ENCODE peak calls at places on chromosomes 1 and 21, in eight cellular contexts. H is ovary, A is upper lobe of left lung, S is adrenal gland, I is esophagus squamous epithelium, U is transverse colon, N is Peyer's patch, P is IMR-90. J is an unnamed sample.

GRCh38 chr1:192544983-192545393 is 30.6 kb upstream of the RGS1 start:
- DNase-seq in U (no peak), P (peak; percentile 59), N (no peak), I (no peak), S (no peak), A (no peak), H (no peak), J (no peak)

GRCh38 chr1:64323054-64323453 is 119.6 kb downstream of the UBE2U start:
- DNase-seq in A (no peak), S (no peak), P (no peak), I (no peak), U (no peak), H (no peak), N (no peak), J (no peak)

GRCh38 chr1:210074904-210075303 is 136.9 kb downstream of the SYT14 start:
- DNase-seq in S (no peak), U (no peak), H (no peak), A (no peak), N (no peak), P (no peak), I (no peak), J (no peak)

GRCh38 chr1:7471836-7472235 is 299.3 kb upstream of the VAMP3 start:
- DNase-seq in I (no peak), U (no peak), N (no peak), H (no peak), P (peak; percentile 84), A (peak; percentile 57), S (no peak), J (no peak)

GRCh38 chr21:32529679-32530078 is 55.6 kb downstream of the TCP10L start:
- DNase-seq in I (no peak), A (no peak), P (no peak), N (no peak), S (no peak), U (no peak), H (no peak), J (no peak)

GRCh38 chr1:203057831-203058673 is 27.8 kb downstream of the MYOG start:
- DNase-seq in S (no peak), N (no peak), U (no peak), H (no peak), I (no peak), A (no peak), P (peak; percentile 42), J (no peak)

GRCh38 chr21:44919111-44919912 is 1.4 kb downstream of the ITGB2 start:
- DNase-seq in U (no peak), N (no peak), S (no peak), I (no peak), H (peak; percentile 12), P (no peak), A (peak; percentile 61), J (no peak)

GRCh38 chr1:147243228-147243685 is 773 bp downstream of the CHD1L start:
- DNase-seq in U (peak; percentile 41), H (peak; percentile 42), N (peak; percentile 58), S (no peak), P (peak; percentile 86), A (no peak), I (no peak), J (no peak)

GRCh38 chr1:212402876-212403275 is 11.8 kb downstream of the PACC1 start:
- DNase-seq in H (no peak), P (no peak), U (no peak), N (no peak), I (no peak), A (no peak), S (no peak), J (no peak)

GRCh38 chr1:106278706-106279105 is 777.8 kb upstream of the PRMT6 start:
- DNase-seq in I (no peak), S (no peak), A (no peak), P (no peak), N (no peak), U (no peak), H (no peak), J (no peak)

GRCh38 chr1:109650609-109651008 is 5.3 kb upstream of the GSTM4 start:
- DNase-seq in I (no peak), U (no peak), A (no peak), H (no peak), P (peak; percentile 40), N (no peak), S (no peak), J (no peak)

GRCh38 chr1:43930949-43931275 is 2.7 kb upstream of the ARTN start:
- DNase-seq in N (no peak), P (no peak), S (no peak), A (no peak), H (no peak), I (no peak), U (no peak), J (no peak)

GRCh38 chr1:43653339-43653738 is 3.4 kb downstream of the KDM4A start:
- DNase-seq in U (no peak), S (no peak), P (peak; percentile 37), A (no peak), H (no peak), N (no peak), I (no peak), J (no peak)

GRCh38 chr1:15417365-15417934 is 7.8 kb downstream of the EFHD2 start:
- DNase-seq in N (peak; percentile 75), H (no peak), U (peak; percentile 80), P (peak; percentile 83), S (peak; percentile 60), A (peak; percentile 81), I (no peak), J (no peak)
- TF ChIP-seq POLR2A in N (no peak), H (no peak), U (no peak), P (no peak), S (no peak), A (no peak), I (no peak), J (no peak)

DNA sequence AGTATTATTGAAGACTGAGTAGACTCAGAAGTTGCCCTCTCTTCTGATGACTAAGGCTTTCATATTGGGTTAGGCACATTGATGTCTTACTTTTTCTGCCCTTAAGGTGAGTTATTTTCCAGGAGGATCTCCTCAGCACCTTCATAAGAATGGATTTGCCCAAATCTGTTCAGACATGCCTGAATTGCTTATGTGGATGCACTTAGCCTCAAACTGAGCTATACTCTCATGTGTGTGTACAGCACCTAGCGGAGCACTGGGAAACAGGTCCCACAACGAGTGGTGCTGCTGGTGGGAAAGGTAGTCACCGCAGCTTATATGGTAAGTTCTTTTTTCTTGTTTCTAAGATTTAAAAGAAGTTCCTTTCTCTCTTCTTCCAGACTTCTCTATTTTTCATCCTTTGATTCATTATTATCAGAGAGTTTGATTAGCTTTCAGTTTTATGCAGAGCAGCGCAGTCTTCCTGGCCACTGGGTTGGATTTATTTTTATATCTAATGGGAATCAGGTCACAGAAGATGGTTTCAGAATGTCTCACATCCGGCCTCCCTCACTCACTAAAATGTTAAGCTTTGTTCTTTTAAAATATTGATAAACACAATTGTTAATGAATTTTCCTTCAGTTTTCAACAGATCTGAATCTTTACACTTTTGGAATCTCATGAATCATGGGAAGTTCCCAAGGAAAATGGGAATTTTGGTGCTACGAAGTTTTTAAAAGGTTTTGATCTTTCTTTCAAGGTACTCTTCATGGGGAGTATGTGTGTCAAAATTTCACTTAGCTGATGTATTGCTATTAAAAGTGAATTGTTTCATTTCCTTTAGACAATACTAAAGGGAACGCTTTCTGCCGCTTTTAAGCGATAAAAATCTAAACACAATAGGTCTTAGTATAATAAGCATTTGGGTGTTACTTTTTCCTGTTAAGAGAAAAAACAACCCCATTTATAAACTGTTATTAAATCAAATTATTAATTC is 58.5 kb downstream of the EXTL2 start:
- DNase-seq in U (no peak), P (peak; percentile 18), H (no peak), N (no peak), S (no peak), A (no peak), I (no peak), J (no peak)
- H3K4me3 ChIP-seq in U (no peak overlapping the region), P (no peak overlapping the region), H (no peak overlapping the region), N (no peak overlapping the region), S (no peak overlapping the region), A (no peak overlapping the region), I (no peak overlapping the region), J (no peak overlapping the region)

DNA sequence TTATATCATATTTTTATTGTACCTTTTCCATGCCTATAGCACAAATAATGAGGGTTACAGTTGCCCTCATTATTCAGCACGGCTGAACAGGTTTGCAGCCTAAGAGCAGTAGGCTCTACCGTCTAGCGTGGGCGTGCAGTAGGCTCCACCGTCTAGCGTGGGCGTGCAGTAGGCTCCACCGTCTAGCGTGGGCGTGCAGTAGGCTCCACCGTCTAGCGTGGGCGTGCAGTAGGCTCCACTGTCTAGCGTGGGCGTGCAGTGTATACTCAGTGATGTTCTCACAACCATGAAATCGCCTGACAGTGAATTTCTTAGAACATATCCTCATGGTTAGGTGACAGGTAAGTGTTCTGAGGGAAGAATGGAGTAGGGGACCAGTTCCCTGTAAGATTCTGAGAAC is 84.9 kb downstream of the DYRK1A start:
- DNase-seq in N (no peak), I (no peak), U (no peak), A (no peak), S (no peak), P (no peak), H (no peak), J (no peak)
- H3K4me1 ChIP-seq in N (no peaks in the 10 kb centered on the region), I (peaks cover 6% of the 10 kb centered on the region), U (peaks cover 19% of the 10 kb centered on the region), A (peaks cover 43% of the 10 kb centered on the region), S (peaks cover 62% of the 10 kb centered on the region), P (peaks cover 17% of the 10 kb centered on the region), H (peaks cover 17% of the 10 kb centered on the region), J (peaks cover 31% of the 10 kb centered on the region)

DNA sequence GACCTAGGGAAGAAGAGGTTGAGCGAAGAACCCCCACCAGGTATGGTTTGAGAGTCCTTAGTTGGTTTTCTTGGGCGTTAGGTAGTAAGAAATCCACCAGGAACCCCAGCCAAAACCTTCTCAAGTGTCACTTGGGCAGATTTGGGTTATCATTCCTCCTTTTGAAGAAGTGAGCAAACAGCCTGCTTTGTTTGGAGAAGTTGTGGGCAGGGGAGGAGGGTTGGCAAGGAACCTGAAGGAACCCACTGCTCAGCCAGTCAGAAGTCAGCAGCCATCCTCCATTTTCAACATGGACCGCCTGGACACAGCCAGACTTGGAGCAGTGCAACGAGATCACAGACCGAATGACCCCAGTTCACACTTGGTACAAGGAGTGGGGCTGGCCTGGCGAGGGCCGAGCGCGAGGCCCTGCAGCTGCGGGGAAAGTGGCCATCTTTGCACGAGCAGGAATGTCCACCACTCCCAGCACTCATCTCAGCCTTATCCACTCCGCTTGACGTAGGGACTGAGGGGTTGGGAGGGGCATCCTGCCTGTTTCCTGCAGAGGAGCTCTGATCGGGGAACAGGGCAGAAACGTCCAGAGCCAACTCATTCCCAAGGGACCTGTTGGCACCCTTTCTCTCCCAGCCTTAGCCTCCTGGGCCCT is 7.2 kb downstream of the ADPRS start:
- DNase-seq in U (no peak), A (peak; percentile 56), S (peak; percentile 18), N (peak; percentile 42), I (no peak), H (no peak), P (no peak), J (no peak)
- TF ChIP-seq POLR2A in U (no peak), A (no peak), S (no peak), N (no peak), I (no peak), H (no peak), P (no peak), J (no peak)

J was measured in tibial nerve.